ENCODE peak calls at places on chromosomes 5 and 9, in four cellular contexts. Q is fibroblast of lung, W is PC-9, K is HCT116. J is an unnamed sample.

GRCh38 chr9:124041817-124042116 is 30.2 kb downstream of the LHX2 start:
- DNase-seq in W (peak), K (no peak), Q (no peak), J (no peak)

GRCh38 chr5:172007795-172008465 is 1.5 kb upstream of the FBXW11 start:
- DNase-seq in K (no peak), W (no peak), Q (peak), J (no peak)

GRCh38 chr5:114174131-114174530 is 187.7 kb upstream of the KCNN2 start:
- DNase-seq in Q (no peak), K (no peak), W (no peak), J (no peak)

GRCh38 chr9:95753762-95754465 is 121.6 kb upstream of the ERCC6L2 start:
- DNase-seq in W (no peak), Q (peak), K (no peak), J (no peak)

GRCh38 chr9:133874061-133874638 is 118.0 kb downstream of the VAV2 start:
- DNase-seq in W (peak), K (peak), Q (no peak), J (peak)

GRCh38 chr9:30723656-30724055 is 1660.8 kb upstream of the ACO1 start:
- DNase-seq in W (no peak), K (no peak), Q (no peak), J (no peak)

GRCh38 chr5:106637275-106637674 is 1033.5 kb downstream of the EFNA5 start:
- DNase-seq in K (no peak), W (no peak), Q (no peak), J (no peak)

GRCh38 chr9:113678119-113678861 is 197.8 kb upstream of the ZNF618 start:
- DNase-seq in Q (no peak), K (no peak), W (no peak), J (no peak)

GRCh38 chr9:83596899-83597504 is 25.9 kb upstream of the IDNK start:
- DNase-seq in W (no peak), Q (peak), K (peak), J (no peak)

GRCh38 chr9:132995121-132995420 is 16.6 kb downstream of the GFI1B start:
- DNase-seq in W (no peak), Q (no peak), K (no peak), J (no peak)

GRCh38 chr5:134070648-134070978 is 43.9 kb upstream of the TCF7 start:
- DNase-seq in W (peak), K (no peak), Q (no peak), J (no peak)

GRCh38 chr5:177601577-177602457 is 1.9 kb downstream of the B4GALT7 start:
- DNase-seq in W (no peak), Q (no peak), K (no peak), J (no peak)

DNA sequence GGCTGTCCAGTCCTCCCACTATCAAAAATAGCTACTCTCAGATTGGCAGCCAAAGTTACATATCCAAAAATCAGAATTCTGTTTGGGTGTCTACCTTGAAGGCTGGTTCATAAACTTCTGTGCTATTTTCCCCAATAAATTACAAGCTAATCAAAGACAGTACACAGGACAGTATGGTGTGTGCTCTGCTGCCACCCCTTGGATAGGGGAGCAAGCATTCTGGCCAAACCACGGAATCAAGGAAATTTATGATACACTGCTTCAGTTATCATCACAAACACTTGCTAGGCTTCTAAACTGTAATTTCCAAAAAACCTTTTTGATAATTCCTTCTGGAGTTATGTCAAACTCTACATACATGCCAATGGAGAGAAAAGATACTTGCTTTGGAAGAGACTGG is 15.9 kb downstream of the ETF1 start:
- DNase-seq in W (no peak), K (no peak), Q (no peak), J (no peak)
- TF ChIP-seq CTCF in W (no peak), K (peak), Q (no peak), J (no peak)

DNA sequence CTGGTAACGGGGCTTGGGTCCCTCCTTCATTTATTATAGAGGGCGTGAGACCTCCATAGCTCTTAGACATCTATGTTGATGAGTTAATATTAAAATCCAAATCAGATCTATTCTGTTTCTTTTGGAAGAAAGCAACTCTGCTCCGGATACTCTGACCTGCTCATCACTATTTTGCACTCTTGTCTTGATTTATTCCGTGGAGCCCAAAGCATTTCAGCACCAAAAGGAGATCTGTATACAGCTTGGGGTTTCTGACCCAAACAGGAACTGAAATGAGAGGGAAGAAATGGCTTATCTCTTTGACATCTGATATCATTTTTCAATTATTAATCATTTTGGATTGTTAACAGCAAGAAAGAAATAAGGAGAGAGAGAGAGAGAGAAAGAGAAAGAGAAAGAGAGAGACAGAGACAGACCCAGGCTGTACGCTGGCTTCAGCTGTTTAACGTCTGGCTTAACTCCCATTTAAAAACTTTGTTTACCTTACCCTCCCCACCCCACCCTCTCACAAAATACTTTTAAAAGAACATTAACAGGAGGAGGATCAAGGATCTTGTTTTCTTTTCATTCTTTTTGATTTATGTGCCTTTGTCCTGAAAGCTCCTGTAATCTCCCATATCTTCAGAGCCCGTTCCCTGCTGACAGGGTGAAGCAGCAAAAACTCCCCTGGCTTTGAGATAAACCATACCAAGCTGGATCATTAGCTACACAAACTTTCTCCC is 231.4 kb upstream of the TUT7 start:
- DNase-seq in Q (peak), K (no peak), W (no peak), J (no peak)
- H3K4me3 ChIP-seq in Q (peak), K (no peak), W (no peak), J (peak)

DNA sequence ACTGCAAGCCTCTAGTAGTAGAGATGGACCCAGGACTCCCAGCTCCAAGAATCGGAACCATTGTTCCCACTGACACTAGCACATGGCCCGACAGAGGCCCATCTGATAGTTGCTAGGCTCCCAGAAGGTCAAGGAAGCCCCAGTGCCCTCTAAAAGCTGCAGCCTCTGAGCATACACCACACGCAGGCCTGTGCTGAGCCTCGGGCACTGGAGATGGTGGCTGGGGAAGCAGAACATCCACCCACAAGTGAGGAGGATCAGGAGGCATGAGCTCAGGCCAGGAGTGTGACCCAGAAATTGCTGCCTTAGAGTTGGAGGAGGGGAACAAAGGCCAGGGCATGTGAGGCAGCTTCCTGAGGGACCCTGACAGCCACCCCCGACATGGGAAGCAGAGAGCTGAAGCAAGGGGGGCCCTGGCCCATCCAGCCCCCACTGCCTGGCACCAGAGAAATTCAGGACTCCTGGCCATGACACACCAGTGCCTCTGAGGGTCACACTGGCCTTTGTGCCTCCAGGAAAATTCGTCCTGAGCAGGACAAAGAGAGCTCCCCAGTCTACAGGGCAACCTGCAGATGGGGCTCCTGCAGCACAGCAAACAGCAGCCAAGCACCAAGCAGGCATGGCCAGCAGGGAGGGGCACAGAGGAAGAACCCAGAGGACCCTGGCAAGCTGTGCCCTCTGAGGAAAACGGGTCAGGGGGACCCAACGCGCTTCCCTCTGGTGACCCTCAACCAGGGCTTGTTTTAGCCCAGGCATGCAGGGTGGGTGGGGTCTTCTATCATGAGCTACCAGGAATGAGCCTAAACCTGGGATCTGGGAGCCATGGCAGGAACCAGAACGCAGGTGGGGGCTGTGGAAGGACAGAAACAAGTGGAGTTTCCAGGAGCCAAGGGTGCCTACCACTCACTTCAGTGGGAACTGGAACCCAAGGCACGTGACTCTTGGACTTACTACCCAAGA is 21.2 kb downstream of the IPPK start:
- DNase-seq in K (no peak), Q (no peak), W (no peak), J (no peak)
- TF ChIP-seq CTCF in K (no peak), Q (no peak), W (no peak), J (no peak)

GRCh38 chr9:130500340-130500771 is 55.6 kb downstream of the ASS1 start:
- DNase-seq in W (no peak), Q (no peak), K (no peak), J (no peak)
- H3K4me3 ChIP-seq in W (no peak), Q (no peak), K (no peak), J (no peak)

GRCh38 chr5:59817536-59817935 is 76.0 kb downstream of the PDE4D start:
- DNase-seq in Q (no peak), W (no peak), K (no peak), J (no peak)

GRCh38 chr5:59816901-59817300 is 76.6 kb downstream of the PDE4D start:
- DNase-seq in K (no peak), Q (no peak), W (no peak), J (no peak)

GRCh38 chr5:59810041-59810440 is 83.5 kb downstream of the PDE4D start:
- DNase-seq in Q (peak), K (peak), W (no peak), J (no peak)

GRCh38 chr5:59814563-59814872 is 79.0 kb downstream of the PDE4D start:
- DNase-seq in W (no peak), K (no peak), Q (no peak), J (no peak)

DNA sequence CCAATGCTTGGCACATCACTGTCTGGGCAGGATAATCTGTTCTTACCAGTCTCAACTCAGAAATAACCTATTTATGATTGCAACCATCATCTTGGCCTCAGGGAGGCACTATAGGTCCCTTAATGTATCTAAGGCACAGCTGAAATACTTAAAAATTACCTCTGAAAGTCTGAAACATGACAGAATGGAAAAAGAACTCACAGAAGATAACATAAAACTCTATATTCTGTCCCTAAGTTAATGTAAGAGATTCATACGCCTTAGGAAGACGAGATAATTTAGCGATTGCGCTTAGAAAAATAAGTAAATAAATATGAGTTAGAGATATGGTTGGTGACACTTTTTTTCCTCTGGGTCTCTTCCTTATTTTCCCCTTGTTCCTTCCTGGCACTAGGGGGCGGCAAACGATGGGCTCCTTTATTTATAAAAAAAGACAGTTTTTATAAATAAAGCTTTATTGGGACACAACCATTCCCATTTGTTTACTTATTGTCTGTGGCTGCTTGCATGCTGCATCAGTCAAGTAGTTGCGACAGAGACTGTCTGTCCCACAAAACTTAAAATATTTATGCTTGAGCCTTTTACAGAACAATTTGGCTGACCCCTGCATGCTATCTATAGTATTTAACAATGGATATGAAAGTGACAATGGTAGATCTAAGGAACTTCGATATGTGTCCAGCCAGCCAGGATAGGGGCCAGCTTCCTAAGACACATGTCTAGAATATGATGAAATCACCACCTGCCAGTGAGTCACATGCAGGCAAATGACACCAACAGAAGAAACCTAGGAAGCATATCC is 79.6 kb downstream of the PDE4D start:
- DNase-seq in W (peak), K (peak), Q (peak), J (no peak)
- TF ChIP-seq CTCF in W (peak), K (peak), Q (peak), J (peak)

DNA sequence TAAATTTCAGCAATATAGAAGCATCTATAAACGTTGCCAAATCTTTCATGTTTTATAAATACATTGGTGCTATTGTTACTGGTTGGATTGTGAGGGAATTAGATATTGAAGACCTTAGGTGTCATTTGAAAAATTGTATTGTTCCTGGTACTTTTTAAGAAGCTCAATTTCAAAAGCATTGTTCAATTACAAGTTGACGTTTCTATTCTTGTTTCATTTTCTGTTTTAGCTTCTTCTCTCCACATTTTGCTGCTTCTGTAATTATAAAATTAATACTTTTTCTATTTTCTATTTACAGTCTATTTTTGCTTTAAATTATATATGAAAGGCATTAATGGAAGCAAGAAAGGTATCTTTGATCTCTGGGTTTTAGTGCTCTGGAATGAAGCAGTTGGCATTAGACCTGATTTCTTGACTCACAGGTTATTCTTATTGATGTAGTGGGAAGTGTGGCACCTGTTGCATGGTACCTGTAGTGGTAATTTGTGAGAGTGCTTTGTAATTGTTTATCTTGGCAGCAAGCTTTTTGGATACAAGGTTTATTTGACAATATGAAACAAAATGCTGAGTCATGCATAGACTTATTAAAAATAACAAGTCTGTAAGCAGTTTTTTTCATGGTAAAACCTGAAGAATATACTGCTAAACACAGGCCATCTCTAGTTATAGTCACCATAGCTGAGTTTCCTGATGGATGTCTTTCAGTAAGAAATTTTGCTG is 13.2 kb downstream of the MACIR start:
- DNase-seq in W (peak), K (no peak), Q (peak), J (no peak)
- H3K4me3 ChIP-seq in W (no peak), K (no peak), Q (no peak), J (no peak)

J was measured in HFF-Myc.